ENCODE peak calls at places on chromosome 14, in nine cellular contexts. Q, N, S, Z, G, A, L, T and K are unnamed samples.

GRCh38 chr14:66401447-66402095 is 84.6 kb upstream of the CCDC196 start:
- DNase-seq in T (peak; percentile 36), Z (no peak), S (no peak), G (no peak), L (peak; percentile 4), Q (no peak), N (no peak), A (no peak), K (no peak)

GRCh38 chr14:99698236-99698635 is 14.1 kb downstream of the CYP46A1 start:
- DNase-seq in Q (no peak), L (no peak), Z (no peak), G (no peak), N (no peak), S (no peak), T (no peak), A (no peak), K (no peak)

GRCh38 chr14:55518391-55518790 is 61.6 kb upstream of the KTN1 start:
- DNase-seq in T (peak; percentile 27), A (no peak), Q (no peak), L (no peak), S (no peak), G (no peak), Z (no peak), N (no peak), K (no peak)

GRCh38 chr14:55062517-55063351 is 11.3 kb downstream of the MAPK1IP1L start:
- DNase-seq in N (no peak), S (no peak), L (no peak), Q (no peak), G (no peak), A (peak; percentile 41), Z (no peak), T (no peak), K (no peak)

GRCh38 chr14:76762617-76763361 is 1.5 kb downstream of the VASH1 start:
- DNase-seq in T (peak; percentile 19), Z (no peak), N (no peak), A (no peak), S (no peak), Q (no peak), L (no peak), G (no peak), K (no peak)

GRCh38 chr14:75981426-75981825 is 369 bp downstream of the TGFB3 start:
- DNase-seq in L (no peak), G (no peak), S (no peak), Q (peak; percentile 50), T (no peak), Z (no peak), N (peak; percentile 29), A (no peak), K (no peak)

GRCh38 chr14:68733086-68733621 is 59.7 kb downstream of the ZFP36L1 start:
- DNase-seq in S (no peak), G (no peak), A (no peak), N (no peak), T (peak; percentile 63), L (no peak), Q (no peak), Z (no peak), K (no peak)

GRCh38 chr14:105060751-105061427 is 4.3 kb downstream of the GPR132 start:
- DNase-seq in L (no peak), T (no peak), G (peak; percentile 38), A (no peak), N (no peak), S (peak; percentile 78), Z (no peak), Q (peak; percentile 79), K (no peak)

GRCh38 chr14:22980672-22981089 is 1.7 kb downstream of the AJUBA start:
- DNase-seq in S (peak; percentile 65), T (peak; percentile 27), Q (no peak), N (peak; percentile 57), Z (no peak), G (peak; percentile 57), A (no peak), L (peak; percentile 58), K (no peak)

GRCh38 chr14:22979748-22980392 is 2.5 kb downstream of the AJUBA start:
- DNase-seq in Z (no peak), S (no peak), L (peak; percentile 18), T (no peak), A (no peak), N (no peak), G (no peak), Q (no peak), K (no peak)

GRCh38 chr14:22982013-22982476 is 306 bp downstream of the AJUBA start:
- DNase-seq in Q (no peak), L (peak; percentile 22), Z (no peak), A (no peak), G (no peak), N (no peak), T (no peak), S (no peak), K (no peak)

GRCh38 chr14:22982477-22983245 is at the start of gene AJUBA:
- DNase-seq in S (peak; percentile 90), L (peak; percentile 95), Z (peak; percentile 85), A (peak; percentile 86), Q (peak; percentile 87), N (peak; percentile 93), T (peak; percentile 92), G (peak; percentile 82), K (peak; percentile 71)

GRCh38 chr14:22981090-22982012 is 1.0 kb downstream of the AJUBA start:
- DNase-seq in A (no peak), Q (no peak), L (peak; percentile 52), T (no peak), Z (no peak), N (no peak), G (no peak), S (peak; percentile 55), K (no peak)
- H3K4me3 ChIP-seq in A (peak overlapping the region; percentile 91), Q (peak overlapping the region; percentile 26), L (peak overlapping the region; percentile 89), T (peak overlapping the region; percentile 81), Z (peak overlapping the region; percentile 92), N (peak overlapping the region; percentile 85), G (peak overlapping the region; percentile 78), S (peak overlapping the region; percentile 85), K (peak overlapping the region; percentile 89)

DNA sequence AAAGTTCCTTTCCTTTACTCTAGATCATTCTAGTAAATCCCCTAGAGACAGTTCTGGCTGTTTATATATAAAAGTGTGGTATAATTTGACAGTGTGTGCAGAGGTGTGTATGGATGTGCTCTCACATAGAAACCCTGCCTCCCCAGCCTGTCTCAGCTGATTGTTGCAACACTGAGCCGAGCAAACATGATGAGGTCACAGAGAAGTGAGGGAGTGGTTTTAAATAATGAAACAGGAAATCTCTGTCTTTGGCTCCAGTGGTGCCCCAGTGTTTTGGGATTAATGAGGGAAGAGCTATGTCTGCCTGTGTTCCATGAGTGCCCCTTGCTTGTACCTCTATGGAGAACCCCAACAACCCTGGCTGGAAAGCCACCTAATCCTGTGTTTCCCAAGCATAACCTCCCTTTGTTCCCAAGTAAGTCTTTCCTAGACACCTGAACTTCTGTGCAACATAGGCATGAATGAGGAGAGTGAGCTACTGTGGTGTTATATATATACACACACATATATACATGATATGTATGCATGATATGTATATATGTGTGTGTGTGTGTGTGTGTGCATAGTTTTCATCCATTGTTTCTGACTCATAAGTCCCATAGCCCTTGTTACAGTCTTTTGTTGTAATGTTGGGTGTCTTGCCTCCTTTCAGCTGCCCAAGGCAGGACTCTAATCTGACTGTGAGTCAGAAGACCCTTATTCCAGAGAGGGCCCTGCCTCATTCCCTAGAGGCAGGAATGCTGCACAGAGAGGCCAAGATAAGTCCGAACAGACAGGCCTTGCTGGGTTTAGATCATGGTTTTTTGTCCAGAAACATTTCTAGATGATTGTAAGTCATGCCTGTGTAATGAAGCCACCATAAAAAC is 18.0 kb downstream of the TRAF3 start:
- DNase-seq in A (no peak), L (peak; percentile 76), Q (no peak), N (peak; percentile 21), T (peak; percentile 94), S (peak; percentile 68), Z (no peak), G (peak; percentile 66), K (peak; percentile 90)
- H3K4me3 ChIP-seq in A (no peak overlapping the region), L (no peak overlapping the region), Q (no peak overlapping the region), N (no peak overlapping the region), T (peak overlapping the region; percentile 39), S (no peak overlapping the region), Z (peak overlapping the region; percentile 23), G (no peak overlapping the region), K (peak overlapping the region; percentile 11)

GRCh38 chr14:103890052-103890371 is 38.2 kb upstream of the TDRD9 start:
- DNase-seq in Z (no peak), T (no peak), A (no peak), S (no peak), Q (no peak), L (no peak), N (no peak), G (no peak), K (no peak)

GRCh38 chr14:103887557-103888115 is 40.3 kb upstream of the PPP1R13B start:
- DNase-seq in N (no peak), L (no peak), T (no peak), G (no peak), Z (no peak), A (no peak), Q (no peak), S (no peak), K (no peak)

GRCh38 chr14:103891667-103892215 is 36.5 kb upstream of the TDRD9 start:
- DNase-seq in Z (no peak), A (no peak), S (no peak), T (no peak), G (no peak), L (no peak), N (no peak), Q (peak; percentile 39), K (no peak)

GRCh38 chr14:103890836-103891666 is 37.2 kb upstream of the TDRD9 start:
- DNase-seq in S (no peak), G (peak; percentile 83), N (no peak), L (no peak), Z (no peak), Q (peak; percentile 43), A (no peak), T (no peak), K (no peak)

GRCh38 chr14:103889313-103890051 is 38.8 kb upstream of the TDRD9 start:
- DNase-seq in Q (peak; percentile 82), S (peak; percentile 56), L (no peak), T (peak; percentile 8), A (no peak), N (no peak), G (peak; percentile 70), Z (no peak), K (no peak)
- H3K4me3 ChIP-seq in Q (no peak overlapping the region), S (no peak overlapping the region), L (no peak overlapping the region), T (no peak overlapping the region), A (no peak overlapping the region), N (no peak overlapping the region), G (no peak overlapping the region), Z (no peak overlapping the region), K (no peak overlapping the region)

GRCh38 chr14:92033433-92033832 is 6.4 kb downstream of the TRIP11 start:
- DNase-seq in A (no peak), N (no peak), Q (no peak), G (no peak), T (no peak), Z (no peak), S (no peak), L (no peak), K (no peak)

GRCh38 chr14:92039073-92039719 is 663 bp downstream of the TRIP11 start:
- DNase-seq in N (no peak), S (no peak), A (peak; percentile 63), L (peak; percentile 69), G (no peak), T (peak; percentile 76), Z (peak; percentile 32), Q (peak; percentile 62), K (peak; percentile 66)

GRCh38 chr14:92037989-92038388 is 1.9 kb downstream of the TRIP11 start:
- DNase-seq in Q (no peak), S (no peak), L (no peak), N (no peak), G (no peak), Z (no peak), T (peak; percentile 2), A (no peak), K (no peak)

GRCh38 chr14:92035890-92036289 is 4.0 kb downstream of the TRIP11 start:
- DNase-seq in N (no peak), Q (no peak), A (no peak), T (no peak), G (no peak), L (no peak), S (no peak), Z (no peak), K (no peak)

GRCh38 chr14:92033912-92034687 is 5.8 kb downstream of the TRIP11 start:
- DNase-seq in G (peak; percentile 38), S (no peak), T (no peak), Q (no peak), N (no peak), L (no peak), Z (no peak), A (no peak), K (no peak)
- H3K4me3 ChIP-seq in G (no peak overlapping the region), S (no peak overlapping the region), T (no peak overlapping the region), Q (no peak overlapping the region), N (no peak overlapping the region), L (no peak overlapping the region), Z (no peak overlapping the region), A (no peak overlapping the region), K (no peak overlapping the region)